ENCODE peak calls at places on chromosomes 6 and 20, in seven cellular contexts. M is A172, L is GM12865, X is psoas muscle, Z is AG08395, H is amniotic stem cell, F is uterus. R is an unnamed sample.
A peak's percentile ranks its signal among the peaks of the same experiment; 100 is the strongest.

GRCh38 chr6:10556496-10557391 is 35.6 kb downstream of the GCNT2 start:
- DNase-seq in H (no peak), Z (no peak), F (no peak), M (no peak), L (no peak), X (no peak), R (no peak)

GRCh38 chr20:17568972-17569471 is 853 bp upstream of the DSTN start:
- DNase-seq in X (peak; percentile 86), H (peak; percentile 98), F (peak; percentile 97), Z (peak; percentile 89), M (peak; percentile 93), L (no peak), R (peak; percentile 92)

GRCh38 chr6:1695546-1696494 is 86.1 kb downstream of the FOXC1 start:
- DNase-seq in H (no peak), M (no peak), L (no peak), F (no peak), Z (peak; percentile 29), X (no peak), R (no peak)

GRCh38 chr6:90461367-90461766 is 125.5 kb downstream of the MAP3K7 start:
- DNase-seq in M (no peak), Z (no peak), F (no peak), X (no peak), L (no peak), H (no peak), R (no peak)

GRCh38 chr6:13256614-13257013 is 71.7 kb downstream of the TBC1D7 start:
- DNase-seq in L (no peak), H (no peak), M (no peak), X (no peak), F (no peak), Z (no peak), R (no peak)

GRCh38 chr6:47197672-47198640 is 111.7 kb downstream of the TNFRSF21 start:
- DNase-seq in X (no peak), F (no peak), L (no peak), Z (no peak), H (no peak), M (no peak), R (peak; percentile 13)

GRCh38 chr6:129098061-129098553 is 215.2 kb downstream of the LAMA2 start:
- DNase-seq in Z (no peak), H (no peak), X (no peak), L (no peak), F (no peak), M (no peak), R (no peak)

GRCh38 chr6:21079468-21080048 is 514.0 kb upstream of the SOX4 start:
- DNase-seq in L (no peak), Z (peak; percentile 10), M (no peak), H (no peak), X (no peak), F (no peak), R (peak; percentile 94)

GRCh38 chr6:14464716-14465115 is 347.1 kb downstream of the CD83 start:
- DNase-seq in F (no peak), M (no peak), X (no peak), H (no peak), L (no peak), Z (no peak), R (no peak)

R was measured in mesendoderm.